ENCODE peak calls at places on chromosomes 4 and X, in four cellular contexts. H, B, N and U are unnamed samples.
A peak's percentile ranks its signal among the peaks of the same experiment; 100 is the strongest.

GRCh38 chr4:28259951-28260350 is 1399.3 kb downstream of the STIM2 start:
- DNase-seq in H (no peak), B (no peak), N (no peak), U (no peak)

GRCh38 chrX:74178536-74178935 is 125.4 kb upstream of the ZCCHC13 start:
- DNase-seq in H (peak; percentile 1), B (no peak), N (no peak), U (no peak)

GRCh38 chrX:78029663-78030062 is 60.2 kb upstream of the PGAM4 start:
- DNase-seq in H (no peak), B (peak; percentile 13), N (no peak), U (no peak)

GRCh38 chr4:4981427-4981826 is 37.8 kb downstream of the CYTL1 start:
- DNase-seq in H (no peak), B (no peak), N (no peak), U (no peak)

GRCh38 chr4:148834804-148835598 is 392.8 kb upstream of the NR3C2 start:
- DNase-seq in H (no peak), B (peak; percentile 90), N (no peak), U (no peak)

GRCh38 chr4:124641715-124642380 is 70.7 kb downstream of the ANKRD50 start:
- DNase-seq in H (no peak), B (peak; percentile 88), N (no peak), U (no peak)

GRCh38 chrX:39050427-39050826 is 249.2 kb downstream of the MID1IP1 start:
- DNase-seq in H (no peak), B (no peak), N (no peak), U (no peak)

GRCh38 chr4:140617494-140618060 is 48.8 kb upstream of the UCP1 start:
- DNase-seq in H (no peak), B (no peak), N (no peak), U (no peak)

GRCh38 chrX:39328661-39329060 is 527.4 kb downstream of the MID1IP1 start:
- DNase-seq in H (no peak), B (no peak), N (no peak), U (no peak)

GRCh38 chr4:153757407-153757806 is 2.4 kb downstream of the RNF175 start:
- DNase-seq in H (no peak), B (peak; percentile 74), N (no peak), U (no peak)

GRCh38 chrX:45295587-45295986 is 94.9 kb upstream of the DIPK2B start:
- DNase-seq in H (no peak), B (no peak), N (no peak), U (no peak)

GRCh38 chr4:73964862-73965611 is 16.8 kb downstream of the PF4 start:
- DNase-seq in H (no peak), B (no peak), N (no peak), U (no peak)

GRCh38 chrX:23822397-23822796 is 39.4 kb downstream of the SAT1 start:
- DNase-seq in H (no peak), B (no peak), N (no peak), U (no peak)

GRCh38 chrX:68511255-68511654 is 12.4 kb downstream of the YIPF6 start:
- DNase-seq in H (no peak), B (no peak), N (no peak), U (no peak)

GRCh38 chr4:185597532-185598188 is 62.4 kb upstream of the PDLIM3 start:
- DNase-seq in H (peak; percentile 30), B (peak; percentile 60), N (no peak), U (no peak)

GRCh38 chrX:78997870-78998558 is 52.8 kb downstream of the P2RY10 start:
- DNase-seq in H (no peak), B (no peak), N (no peak), U (no peak)

GRCh38 chr4:32022071-32022470 is 1301.9 kb downstream of the PCDH7 start:
- DNase-seq in H (no peak), B (no peak), N (no peak), U (no peak)

GRCh38 chrX:77953708-77954107 is 15.7 kb downstream of the PGAM4 start:
- DNase-seq in H (no peak), B (no peak), N (no peak), U (no peak)

GRCh38 chr4:75637176-75637575 is 6.8 kb upstream of the CDKL2 start:
- DNase-seq in H (no peak), B (no peak), N (no peak), U (no peak)

GRCh38 chrX:139077303-139078131 is 366.0 kb upstream of the FGF13 start:
- DNase-seq in H (no peak), B (no peak), N (no peak), U (no peak)

GRCh38 chr4:150242820-150243458 is 164.7 kb downstream of the DCLK2 start:
- DNase-seq in H (no peak), B (no peak), N (no peak), U (no peak)

GRCh38 chrX:34884693-34885277 is 57.8 kb upstream of the FAM47B start:
- DNase-seq in H (no peak), B (peak; percentile 72), N (no peak), U (no peak)

GRCh38 chrX:153769865-153770605 is 6.0 kb downstream of the PLXNB3 start:
- DNase-seq in H (no peak), B (no peak), N (no peak), U (no peak)